ENCODE peak calls at places on chromosomes 3 and 15, in seven cellular contexts. A is sciatic nerve; R is fibroblast of lung; I is putamen; E is lower leg skin; F is endothelial cell; Y is activated CD4-positive, alpha-beta T cell treated with anti-CD3 and anti-CD28 coated beads, Interleukin-2, amount 50 U/mL, for 1 hour. H is an unnamed sample.

GRCh38 chr3:130755666-130756065 is 9.0 kb upstream of the PIK3R4 start:
- DNase-seq in A (no peak), R (no peak), I (no peak), E (no peak), F (no peak), Y (no peak), H (no peak)

GRCh38 chr3:143221446-143221845 is 101.9 kb downstream of the CHST2 start:
- DNase-seq in A (no peak), R (no peak), I (no peak), E (no peak), F (no peak), Y (no peak), H (no peak)

GRCh38 chr15:39692464-39693327 is 89.9 kb downstream of the FSIP1 start:
- DNase-seq in A (no peak), R (peak), I (peak), E (no peak), F (no peak), Y (no peak), H (peak)

GRCh38 chr15:95459288-95459687 is 871.2 kb upstream of the NR2F2 start:
- DNase-seq in A (no peak), R (peak), I (no peak), E (no peak), F (no peak), Y (no peak), H (no peak)

GRCh38 chr3:127610105-127610504 is 11.9 kb downstream of the MCM2 start:
- DNase-seq in A (no peak), R (no peak), I (no peak), E (no peak), F (no peak), Y (no peak), H (no peak)

GRCh38 chr3:180036092-180036677 is 552 bp downstream of the PEX5L start:
- DNase-seq in A (no peak), R (no peak), I (no peak), E (no peak), F (no peak), Y (no peak), H (no peak)

GRCh38 chr15:92869977-92870644 is 30.0 kb upstream of the CHD2 start:
- DNase-seq in A (no peak), R (peak), I (no peak), E (no peak), F (no peak), Y (no peak), H (no peak)

GRCh38 chr15:28960979-28961378 is 75.2 kb downstream of the APBA2 start:
- DNase-seq in A (no peak), R (peak), I (no peak), E (no peak), F (no peak), Y (no peak), H (no peak)

GRCh38 chr3:18767756-18768303 is 342.7 kb upstream of the SATB1 start:
- DNase-seq in A (no peak), R (no peak), I (no peak), E (no peak), F (no peak), Y (no peak), H (no peak)

GRCh38 chr15:66070220-66070934 is 183.2 kb downstream of the MEGF11 start:
- DNase-seq in A (peak), R (no peak), I (no peak), E (no peak), F (no peak), Y (no peak), H (no peak)

GRCh38 chr15:69557340-69558137 is 104.9 kb downstream of the RPLP1 start:
- DNase-seq in A (no peak), R (peak), I (no peak), E (no peak), F (no peak), Y (no peak), H (no peak)

H was measured in ecto neural progenitor cell.